ENCODE peak calls at places on chromosomes 16 and 17, in eight cellular contexts. B, I, C, Z, T, N, U and A are unnamed samples.

GRCh38 chr17:78735832-78736525 is 46.1 kb downstream of the CYTH1 start:
- DNase-seq in B (no peak), I (no peak), C (peak; percentile 69), Z (no peak), T (no peak), N (no peak), U (no peak), A (no peak)

GRCh38 chr16:65660390-65660789 is 538.5 kb upstream of the CDH11 start:
- DNase-seq in B (no peak), I (no peak), C (peak; percentile 38), Z (no peak), T (no peak), N (no peak), U (no peak), A (no peak)

GRCh38 chr16:3155972-3156371 is 21.1 kb downstream of the ZNF213 start:
- DNase-seq in B (no peak), I (no peak), C (no peak), Z (no peak), T (no peak), N (no peak), U (no peak), A (no peak)

GRCh38 chr17:79923974-79924638 is 84.9 kb upstream of the CBX4 start:
- DNase-seq in B (peak; percentile 59), I (peak; percentile 66), C (no peak), Z (peak; percentile 93), T (no peak), N (peak; percentile 72), U (peak; percentile 52), A (no peak)

GRCh38 chr17:38749222-38750043 is 1.3 kb upstream of the PCGF2 start:
- DNase-seq in B (peak; percentile 83), I (no peak), C (no peak), Z (peak; percentile 91), T (peak; percentile 95), N (peak; percentile 70), U (peak; percentile 89), A (no peak)

GRCh38 chr16:84312783-84313382 is 18.2 kb downstream of the WFDC1 start:
- DNase-seq in B (no peak), I (no peak), C (no peak), Z (peak; percentile 93), T (no peak), N (no peak), U (peak; percentile 50), A (no peak)

GRCh38 chr16:89150090-89150835 is 21.3 kb upstream of the CDH15 start:
- DNase-seq in B (no peak), I (no peak), C (peak; percentile 65), Z (no peak), T (no peak), N (no peak), U (peak; percentile 46), A (no peak)

GRCh38 chr16:35776-36305 is 17.6 kb downstream of the POLR3K start:
- DNase-seq in B (no peak), I (no peak), C (no peak), Z (peak; percentile 0), T (no peak), N (no peak), U (no peak), A (no peak)

GRCh38 chr16:82302007-82302733 is 132.1 kb upstream of the MPHOSPH6 start:
- DNase-seq in B (no peak), I (no peak), C (no peak), Z (no peak), T (no peak), N (no peak), U (no peak), A (no peak)

GRCh38 chr17:27512511-27513346 is 56.5 kb downstream of the KSR1 start:
- DNase-seq in B (no peak), I (no peak), C (no peak), Z (no peak), T (no peak), N (no peak), U (no peak), A (no peak)

GRCh38 chr16:58194790-58195189 is 3.1 kb downstream of the CSNK2A2 start:
- DNase-seq in B (no peak), I (no peak), C (no peak), Z (no peak), T (no peak), N (no peak), U (no peak), A (no peak)

GRCh38 chr17:27824745-27825144 is 24.4 kb upstream of the NOS2 start:
- DNase-seq in B (no peak), I (no peak), C (no peak), Z (no peak), T (no peak), N (no peak), U (no peak), A (no peak)

GRCh38 chr17:74340470-74341023 is 14.5 kb downstream of the KIF19 start:
- DNase-seq in B (no peak), I (no peak), C (no peak), Z (no peak), T (no peak), N (no peak), U (no peak), A (no peak)

GRCh38 chr16:28846933-28847273 is 755 bp upstream of the TUFM start:
- DNase-seq in B (no peak), I (no peak), C (no peak), Z (no peak), T (no peak), N (no peak), U (no peak), A (no peak)

GRCh38 chr17:13694934-13695333 is 93.2 kb upstream of the HS3ST3A1 start:
- DNase-seq in B (no peak), I (no peak), C (no peak), Z (no peak), T (no peak), N (no peak), U (no peak), A (no peak)

GRCh38 chr17:4658478-4659305 is 17.2 kb upstream of the ALOX15 start:
- DNase-seq in B (no peak), I (peak; percentile 76), C (no peak), Z (no peak), T (no peak), N (peak; percentile 81), U (no peak), A (no peak)

GRCh38 chr17:72164340-72164739 is 43.5 kb downstream of the SOX9 start:
- DNase-seq in B (no peak), I (no peak), C (no peak), Z (no peak), T (no peak), N (no peak), U (no peak), A (no peak)

GRCh38 chr17:15307686-15308085 is 33.7 kb downstream of the TEKT3 start:
- DNase-seq in B (no peak), I (no peak), C (no peak), Z (no peak), T (no peak), N (no peak), U (no peak), A (no peak)

GRCh38 chr17:82202981-82203380 is 9.7 kb downstream of the CCDC57 start:
- DNase-seq in B (no peak), I (no peak), C (no peak), Z (no peak), T (no peak), N (no peak), U (no peak), A (no peak)

GRCh38 chr16:71628810-71629209 is 2.8 kb downstream of the MARVELD3 start:
- DNase-seq in B (peak; percentile 42), I (no peak), C (no peak), Z (no peak), T (no peak), N (no peak), U (no peak), A (no peak)

GRCh38 chr17:55699178-55699865 is 23.3 kb downstream of the TMEM100 start:
- DNase-seq in B (no peak), I (no peak), C (no peak), Z (no peak), T (no peak), N (no peak), U (no peak), A (no peak)

GRCh38 chr17:48262982-48263586 is 155.5 kb downstream of the SNX11 start:
- DNase-seq in B (no peak), I (peak; percentile 22), C (peak; percentile 18), Z (no peak), T (no peak), N (peak; percentile 24), U (no peak), A (no peak)
- TF ChIP-seq CTCF in B (no peak), I (peak; percentile 55), C (peak; percentile 62), Z (peak; percentile 54), T (no peak), N (peak; percentile 34), U (peak; percentile 31), A (no peak)

GRCh38 chr17:57735707-57736106 is 9.4 kb downstream of the CCDC182 start:
- DNase-seq in B (no peak), I (peak; percentile 31), C (peak; percentile 23), Z (peak; percentile 75), T (no peak), N (peak; percentile 29), U (no peak), A (no peak)
- TF ChIP-seq CTCF in B (no peak), I (peak; percentile 46), C (no peak), Z (peak; percentile 55), T (no peak), N (peak; percentile 19), U (no peak), A (peak; percentile 7)

GRCh38 chr16:10031473-10031872 is 150.8 kb downstream of the GRIN2A start:
- DNase-seq in B (no peak), I (no peak), C (no peak), Z (peak; percentile 24), T (no peak), N (no peak), U (no peak), A (no peak)
- TF ChIP-seq CTCF in B (no peak), I (no peak), C (no peak), Z (peak; percentile 43), T (no peak), N (no peak), U (no peak), A (no peak)

DNA sequence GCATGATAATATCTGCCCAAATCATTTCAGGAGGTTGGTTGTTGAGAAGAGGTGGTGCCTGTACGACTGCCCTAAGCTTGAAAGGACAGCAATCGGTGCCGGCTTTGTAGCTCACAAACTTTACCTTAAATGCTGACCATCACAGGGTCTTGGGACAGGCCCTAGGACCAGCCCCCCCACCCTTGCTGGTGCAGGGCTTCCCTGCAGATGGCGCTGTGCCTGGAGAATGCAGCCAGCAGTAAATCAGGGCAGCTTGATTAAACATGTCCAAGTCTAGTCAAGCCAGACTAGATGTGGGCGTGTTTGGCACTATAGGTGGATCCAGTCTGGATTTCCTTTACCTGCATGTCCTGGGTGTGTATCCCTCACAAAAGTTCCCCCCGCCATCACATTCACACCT is 135.5 kb upstream of the CRHR1 start:
- DNase-seq in B (no peak), I (no peak), C (no peak), Z (peak; percentile 76), T (no peak), N (no peak), U (no peak), A (no peak)
- TF ChIP-seq CTCF in B (no peak), I (peak; percentile 34), C (no peak), Z (peak; percentile 75), T (no peak), N (no peak), U (no peak), A (no peak)